ENCODE peak calls at places on chromosomes 16 and 17, in seven cellular contexts. One of them, this sample, is unnamed.

GRCh38 chr16:71626858-71627213 is 852 bp downstream of the MARVELD3 start:
- DNase-seq in retinal pigment epithelial cell: no peak
- DNase-seq in heart right ventricle: no peak
- DNase-seq in astrocyte: no peak
- DNase-seq in left ventricle myocardium inferior: no peak
- DNase-seq in AG04449: no peak
- DNase-seq in cardiac fibroblast: no peak
- DNase-seq in this sample: no peak

GRCh38 chr17:82022310-82022980 is at the start of gene CENPX:
- DNase-seq in left ventricle myocardium inferior: no peak
- DNase-seq in AG04449: no peak
- DNase-seq in heart right ventricle: no peak
- DNase-seq in retinal pigment epithelial cell: no peak
- DNase-seq in astrocyte: no peak
- DNase-seq in cardiac fibroblast: no peak
- DNase-seq in this sample: no peak

GRCh38 chr17:29369831-29370735 is 20.1 kb upstream of the TAOK1 start:
- DNase-seq in left ventricle myocardium inferior: peak; percentile 28
- DNase-seq in cardiac fibroblast: peak; percentile 87
- DNase-seq in heart right ventricle: peak; percentile 16
- DNase-seq in astrocyte: peak; percentile 70
- DNase-seq in AG04449: peak; percentile 38
- DNase-seq in retinal pigment epithelial cell: peak; percentile 60
- DNase-seq in this sample: peak; percentile 69

GRCh38 chr17:80365983-80366382 is 49.0 kb upstream of the ENDOV start:
- DNase-seq in astrocyte: no peak
- DNase-seq in left ventricle myocardium inferior: no peak
- DNase-seq in retinal pigment epithelial cell: no peak
- DNase-seq in cardiac fibroblast: no peak
- DNase-seq in AG04449: no peak
- DNase-seq in heart right ventricle: no peak
- DNase-seq in this sample: no peak

GRCh38 chr17:44200478-44201155 is 933 bp upstream of the ATXN7L3 start:
- DNase-seq in AG04449: no peak
- DNase-seq in retinal pigment epithelial cell: no peak
- DNase-seq in left ventricle myocardium inferior: no peak
- DNase-seq in heart right ventricle: no peak
- DNase-seq in astrocyte: no peak
- DNase-seq in cardiac fibroblast: no peak
- DNase-seq in this sample: no peak

GRCh38 chr17:45907720-45908395 is 13.5 kb downstream of the MAPT start:
- DNase-seq in astrocyte: no peak
- DNase-seq in left ventricle myocardium inferior: no peak
- DNase-seq in heart right ventricle: no peak
- DNase-seq in retinal pigment epithelial cell: no peak
- DNase-seq in cardiac fibroblast: no peak
- DNase-seq in AG04449: no peak
- DNase-seq in this sample: no peak

GRCh38 chr16:86918637-86919036 is 340.3 kb downstream of the FOXL1 start:
- DNase-seq in heart right ventricle: no peak
- DNase-seq in left ventricle myocardium inferior: no peak
- DNase-seq in astrocyte: no peak
- DNase-seq in AG04449: no peak
- DNase-seq in cardiac fibroblast: no peak
- DNase-seq in retinal pigment epithelial cell: no peak
- DNase-seq in this sample: no peak

GRCh38 chr17:43094129-43094834 is 30.9 kb downstream of the BRCA1 start:
- DNase-seq in AG04449: no peak
- DNase-seq in cardiac fibroblast: peak; percentile 12
- DNase-seq in left ventricle myocardium inferior: no peak
- DNase-seq in heart right ventricle: no peak
- DNase-seq in astrocyte: peak; percentile 63
- DNase-seq in retinal pigment epithelial cell: no peak
- DNase-seq in this sample: no peak

GRCh38 chr17:1055751-1056645 is 59.1 kb downstream of the TIMM22 start:
- DNase-seq in astrocyte: peak; percentile 15
- DNase-seq in AG04449: no peak
- DNase-seq in heart right ventricle: peak; percentile 64
- DNase-seq in left ventricle myocardium inferior: peak; percentile 66
- DNase-seq in cardiac fibroblast: peak; percentile 67
- DNase-seq in retinal pigment epithelial cell: no peak
- DNase-seq in this sample: no peak

GRCh38 chr17:27520571-27521185 is 64.4 kb downstream of the KSR1 start:
- DNase-seq in astrocyte: no peak
- DNase-seq in heart right ventricle: no peak
- DNase-seq in cardiac fibroblast: no peak
- DNase-seq in retinal pigment epithelial cell: no peak
- DNase-seq in AG04449: no peak
- DNase-seq in left ventricle myocardium inferior: no peak
- DNase-seq in this sample: no peak

GRCh38 chr17:61875804-61876203 is 12.5 kb upstream of the BRIP1 start:
- DNase-seq in heart right ventricle: no peak
- DNase-seq in cardiac fibroblast: no peak
- DNase-seq in AG04449: no peak
- DNase-seq in astrocyte: no peak
- DNase-seq in retinal pigment epithelial cell: no peak
- DNase-seq in left ventricle myocardium inferior: no peak
- DNase-seq in this sample: no peak

GRCh38 chr17:80509311-80509710 is 32.9 kb upstream of the NPTX1 start:
- DNase-seq in retinal pigment epithelial cell: no peak
- DNase-seq in astrocyte: no peak
- DNase-seq in AG04449: no peak
- DNase-seq in cardiac fibroblast: no peak
- DNase-seq in left ventricle myocardium inferior: no peak
- DNase-seq in heart right ventricle: no peak
- DNase-seq in this sample: no peak

GRCh38 chr17:42850964-42851363 is at the start of gene AOC3:
- DNase-seq in astrocyte: no peak
- DNase-seq in heart right ventricle: peak; percentile 45
- DNase-seq in AG04449: no peak
- DNase-seq in retinal pigment epithelial cell: no peak
- DNase-seq in left ventricle myocardium inferior: peak; percentile 36
- DNase-seq in cardiac fibroblast: peak; percentile 15
- DNase-seq in this sample: no peak

GRCh38 chr17:44002141-44002848 is 2.1 kb upstream of the NAGS start:
- DNase-seq in retinal pigment epithelial cell: no peak
- DNase-seq in astrocyte: peak; percentile 30
- DNase-seq in AG04449: peak; percentile 42
- DNase-seq in cardiac fibroblast: peak; percentile 91
- DNase-seq in heart right ventricle: no peak
- DNase-seq in left ventricle myocardium inferior: no peak
- DNase-seq in this sample: no peak

GRCh38 chr17:15483416-15483815 is 16.0 kb upstream of the CDRT4 start:
- DNase-seq in heart right ventricle: no peak
- DNase-seq in left ventricle myocardium inferior: no peak
- DNase-seq in astrocyte: no peak
- DNase-seq in cardiac fibroblast: no peak
- DNase-seq in retinal pigment epithelial cell: no peak
- DNase-seq in AG04449: no peak
- DNase-seq in this sample: no peak

GRCh38 chr16:89863741-89864391 is 9.5 kb upstream of the TCF25 start:
- DNase-seq in retinal pigment epithelial cell: no peak
- DNase-seq in left ventricle myocardium inferior: peak; percentile 36
- DNase-seq in heart right ventricle: peak; percentile 35
- DNase-seq in AG04449: no peak
- DNase-seq in cardiac fibroblast: peak; percentile 79
- DNase-seq in astrocyte: peak; percentile 41
- DNase-seq in this sample: no peak

GRCh38 chr16:77721752-77722314 is 481 bp upstream of the NUDT7 start:
- DNase-seq in cardiac fibroblast: no peak
- DNase-seq in left ventricle myocardium inferior: no peak
- DNase-seq in retinal pigment epithelial cell: no peak
- DNase-seq in AG04449: no peak
- DNase-seq in astrocyte: no peak
- DNase-seq in heart right ventricle: no peak
- DNase-seq in this sample: no peak

GRCh38 chr17:77471984-77472836 is 331.4 kb downstream of the SEC14L1 start:
- DNase-seq in heart right ventricle: peak; percentile 27
- DNase-seq in cardiac fibroblast: peak; percentile 96
- DNase-seq in AG04449: no peak
- DNase-seq in retinal pigment epithelial cell: no peak
- DNase-seq in left ventricle myocardium inferior: no peak
- DNase-seq in astrocyte: peak; percentile 76
- DNase-seq in this sample: no peak
- H3K4me3 ChIP-seq in heart right ventricle: no peak overlapping the region
- H3K4me3 ChIP-seq in cardiac fibroblast: no peak overlapping the region
- H3K4me3 ChIP-seq in AG04449: no peak overlapping the region
- H3K4me3 ChIP-seq in retinal pigment epithelial cell: no peak overlapping the region
- H3K4me3 ChIP-seq in left ventricle myocardium inferior: peak overlapping the region; percentile 46
- H3K4me3 ChIP-seq in astrocyte: no peak overlapping the region
- H3K4me3 ChIP-seq in this sample: peak overlapping the region; percentile 3

GRCh38 chr16:13554643-13555042 is 365.3 kb upstream of the ERCC4 start:
- DNase-seq in cardiac fibroblast: no peak
- DNase-seq in astrocyte: no peak
- DNase-seq in retinal pigment epithelial cell: no peak
- DNase-seq in heart right ventricle: no peak
- DNase-seq in left ventricle myocardium inferior: no peak
- DNase-seq in AG04449: no peak
- DNase-seq in this sample: no peak

GRCh38 chr16:13552062-13552959 is 367.6 kb upstream of the ERCC4 start:
- DNase-seq in heart right ventricle: no peak
- DNase-seq in cardiac fibroblast: no peak
- DNase-seq in left ventricle myocardium inferior: no peak
- DNase-seq in astrocyte: no peak
- DNase-seq in AG04449: no peak
- DNase-seq in retinal pigment epithelial cell: no peak
- DNase-seq in this sample: no peak

GRCh38 chr16:13553453-13553985 is 366.4 kb upstream of the ERCC4 start:
- DNase-seq in retinal pigment epithelial cell: no peak
- DNase-seq in AG04449: no peak
- DNase-seq in heart right ventricle: no peak
- DNase-seq in cardiac fibroblast: no peak
- DNase-seq in left ventricle myocardium inferior: no peak
- DNase-seq in astrocyte: no peak
- DNase-seq in this sample: no peak

GRCh38 chr16:13552960-13553257 is 367.0 kb upstream of the ERCC4 start:
- DNase-seq in AG04449: no peak
- DNase-seq in astrocyte: no peak
- DNase-seq in heart right ventricle: no peak
- DNase-seq in cardiac fibroblast: no peak
- DNase-seq in left ventricle myocardium inferior: no peak
- DNase-seq in retinal pigment epithelial cell: no peak
- DNase-seq in this sample: no peak

GRCh38 chr16:13554020-13554419 is 365.9 kb upstream of the ERCC4 start:
- DNase-seq in cardiac fibroblast: no peak
- DNase-seq in left ventricle myocardium inferior: no peak
- DNase-seq in AG04449: no peak
- DNase-seq in heart right ventricle: no peak
- DNase-seq in retinal pigment epithelial cell: no peak
- DNase-seq in astrocyte: no peak
- DNase-seq in this sample: no peak
- TF ChIP-seq CTCF in cardiac fibroblast: no peak
- TF ChIP-seq CTCF in left ventricle myocardium inferior: no peak
- TF ChIP-seq CTCF in AG04449: no peak
- TF ChIP-seq CTCF in heart right ventricle: no peak
- TF ChIP-seq CTCF in retinal pigment epithelial cell: no peak
- TF ChIP-seq CTCF in astrocyte: no peak
- TF ChIP-seq CTCF in this sample: no peak

GRCh38 chr17:72118588-72119279 is 2.1 kb upstream of the SOX9 start:
- DNase-seq in cardiac fibroblast: peak; percentile 91
- DNase-seq in heart right ventricle: peak; percentile 36
- DNase-seq in left ventricle myocardium inferior: peak; percentile 52
- DNase-seq in AG04449: no peak
- DNase-seq in retinal pigment epithelial cell: peak; percentile 70
- DNase-seq in astrocyte: peak; percentile 76
- DNase-seq in this sample: peak; percentile 59
- H3K4me3 ChIP-seq in cardiac fibroblast: peak overlapping the region; percentile 48
- H3K4me3 ChIP-seq in heart right ventricle: peak overlapping the region; percentile 30
- H3K4me3 ChIP-seq in left ventricle myocardium inferior: peak overlapping the region; percentile 81
- H3K4me3 ChIP-seq in AG04449: no peak overlapping the region
- H3K4me3 ChIP-seq in retinal pigment epithelial cell: peak overlapping the region; percentile 54
- H3K4me3 ChIP-seq in astrocyte: peak overlapping the region; percentile 76
- H3K4me3 ChIP-seq in this sample: no peak overlapping the region

GRCh38 chr17:50426814-50427787 is 1.1 kb downstream of the ACSF2 start:
- DNase-seq in AG04449: no peak
- DNase-seq in heart right ventricle: no peak
- DNase-seq in retinal pigment epithelial cell: no peak
- DNase-seq in cardiac fibroblast: peak; percentile 37
- DNase-seq in astrocyte: no peak
- DNase-seq in left ventricle myocardium inferior: peak; percentile 17
- DNase-seq in this sample: no peak
- TF ChIP-seq CTCF in AG04449: peak; percentile 10
- TF ChIP-seq CTCF in heart right ventricle: peak; percentile 18
- TF ChIP-seq CTCF in retinal pigment epithelial cell: peak; percentile 38
- TF ChIP-seq CTCF in cardiac fibroblast: no peak
- TF ChIP-seq CTCF in astrocyte: no peak
- TF ChIP-seq CTCF in left ventricle myocardium inferior: no peak
- TF ChIP-seq CTCF in this sample: no peak

DNA sequence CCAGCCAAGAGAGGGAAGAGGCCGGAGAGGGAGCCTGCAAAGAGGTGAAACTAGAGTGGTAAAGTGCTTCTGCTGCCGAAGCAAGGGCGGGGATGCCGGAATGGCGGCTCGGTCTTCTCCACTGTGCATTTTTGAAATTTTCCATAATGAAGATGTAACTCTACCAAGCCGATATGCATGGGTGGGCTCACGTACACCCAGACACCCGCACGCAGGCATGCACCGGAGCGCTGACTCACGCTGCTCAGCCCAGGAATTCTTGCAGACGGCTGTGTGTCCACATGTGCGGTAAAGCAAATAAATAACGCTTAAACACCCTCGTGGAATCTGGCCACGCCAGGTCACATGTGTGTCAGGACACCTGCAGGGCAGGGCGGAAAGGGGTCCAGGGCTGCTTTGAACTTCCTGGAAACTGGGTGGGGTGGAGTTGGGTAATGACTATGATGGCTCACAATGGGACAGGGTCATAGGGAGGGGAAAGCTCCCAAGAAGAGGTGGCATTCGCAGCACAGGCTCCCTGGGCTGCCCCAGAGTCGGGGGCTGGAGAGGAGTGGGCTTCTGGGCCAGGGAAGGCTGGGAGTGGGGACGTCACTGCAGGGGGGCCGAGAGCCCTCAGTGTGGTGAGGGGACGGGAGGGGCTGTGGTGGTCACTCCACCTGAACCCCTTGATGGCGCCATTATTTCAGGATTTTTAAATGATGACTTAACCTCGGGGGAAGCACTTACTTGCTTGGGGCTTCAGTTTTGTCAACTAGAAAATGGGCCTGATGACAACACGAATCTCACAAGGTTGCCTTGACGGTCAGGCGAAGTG is 265.5 kb downstream of the PARN start:
- DNase-seq in retinal pigment epithelial cell: peak; percentile 73
- DNase-seq in cardiac fibroblast: peak; percentile 35
- DNase-seq in heart right ventricle: no peak
- DNase-seq in AG04449: peak; percentile 72
- DNase-seq in left ventricle myocardium inferior: no peak
- DNase-seq in astrocyte: peak; percentile 96
- DNase-seq in this sample: no peak
- H3K4me3 ChIP-seq in retinal pigment epithelial cell: peak overlapping the region; percentile 26
- H3K4me3 ChIP-seq in cardiac fibroblast: no peak overlapping the region
- H3K4me3 ChIP-seq in heart right ventricle: no peak overlapping the region
- H3K4me3 ChIP-seq in AG04449: no peak overlapping the region
- H3K4me3 ChIP-seq in left ventricle myocardium inferior: no peak overlapping the region
- H3K4me3 ChIP-seq in astrocyte: peak overlapping the region; percentile 30
- H3K4me3 ChIP-seq in this sample: no peak overlapping the region

DNA sequence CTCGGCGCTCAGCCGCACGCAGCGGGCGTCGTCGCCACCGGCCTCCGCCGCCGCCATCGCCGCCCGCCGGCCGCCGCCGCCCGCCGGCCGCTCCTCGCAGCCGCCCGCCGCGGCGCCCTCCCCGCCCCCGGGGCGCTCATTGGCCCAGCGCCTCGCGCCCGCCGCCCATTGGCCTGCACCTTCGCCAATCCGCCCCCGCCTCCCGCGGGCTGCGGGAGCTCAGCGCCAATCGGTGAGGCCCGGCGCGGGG is at the start of gene PGP:
- DNase-seq in heart right ventricle: no peak
- DNase-seq in AG04449: no peak
- DNase-seq in left ventricle myocardium inferior: no peak
- DNase-seq in astrocyte: no peak
- DNase-seq in retinal pigment epithelial cell: no peak
- DNase-seq in cardiac fibroblast: no peak
- DNase-seq in this sample: no peak
- TF ChIP-seq CTCF in heart right ventricle: no peak
- TF ChIP-seq CTCF in AG04449: no peak
- TF ChIP-seq CTCF in left ventricle myocardium inferior: no peak
- TF ChIP-seq CTCF in astrocyte: no peak
- TF ChIP-seq CTCF in retinal pigment epithelial cell: no peak
- TF ChIP-seq CTCF in cardiac fibroblast: no peak
- TF ChIP-seq CTCF in this sample: no peak